ENCODE peak calls at places on chromosomes 6 and 20, in nine cellular contexts. One of them, this sample, is unnamed.

GRCh38 chr20:21378259-21378658 is 19.1 kb downstream of the NKX2-4 start:
- DNase-seq in lower leg skin: no peak
- DNase-seq in endothelial cell of umbilical vein: no peak
- DNase-seq in HCT116: no peak
- DNase-seq in GM12878: no peak
- DNase-seq in uterus: no peak
- DNase-seq in tibial nerve: no peak
- DNase-seq in IMR-90: no peak
- DNase-seq in body of pancreas: no peak
- DNase-seq in this sample: no peak

GRCh38 chr6:36560822-36561221 is 13.5 kb upstream of the STK38 start:
- DNase-seq in body of pancreas: no peak
- DNase-seq in lower leg skin: no peak
- DNase-seq in GM12878: no peak
- DNase-seq in tibial nerve: no peak
- DNase-seq in endothelial cell of umbilical vein: no peak
- DNase-seq in uterus: no peak
- DNase-seq in IMR-90: no peak
- DNase-seq in HCT116: no peak
- DNase-seq in this sample: no peak

GRCh38 chr6:11785449-11785951 is 6.9 kb upstream of the ADTRP start:
- DNase-seq in IMR-90: no peak
- DNase-seq in GM12878: peak
- DNase-seq in tibial nerve: no peak
- DNase-seq in lower leg skin: no peak
- DNase-seq in endothelial cell of umbilical vein: no peak
- DNase-seq in body of pancreas: peak
- DNase-seq in HCT116: no peak
- DNase-seq in uterus: no peak
- DNase-seq in this sample: no peak

GRCh38 chr20:7207186-7207585 is 439.7 kb downstream of the BMP2 start:
- DNase-seq in uterus: no peak
- DNase-seq in GM12878: no peak
- DNase-seq in body of pancreas: no peak
- DNase-seq in endothelial cell of umbilical vein: peak
- DNase-seq in tibial nerve: no peak
- DNase-seq in IMR-90: no peak
- DNase-seq in lower leg skin: no peak
- DNase-seq in HCT116: no peak
- DNase-seq in this sample: no peak

GRCh38 chr20:33719989-33720709 is at the start of gene PXMP4:
- DNase-seq in body of pancreas: peak
- DNase-seq in GM12878: peak
- DNase-seq in IMR-90: peak
- DNase-seq in lower leg skin: peak
- DNase-seq in endothelial cell of umbilical vein: peak
- DNase-seq in tibial nerve: peak
- DNase-seq in HCT116: peak
- DNase-seq in uterus: peak
- DNase-seq in this sample: peak

GRCh38 chr20:34538671-34539123 is 19.8 kb upstream of the MAP1LC3A start:
- DNase-seq in tibial nerve: peak
- DNase-seq in uterus: peak
- DNase-seq in lower leg skin: no peak
- DNase-seq in IMR-90: peak
- DNase-seq in body of pancreas: peak
- DNase-seq in endothelial cell of umbilical vein: peak
- DNase-seq in GM12878: no peak
- DNase-seq in HCT116: no peak
- DNase-seq in this sample: peak

GRCh38 chr20:5119435-5120188 is at the start of gene PCNA:
- DNase-seq in uterus: peak
- DNase-seq in body of pancreas: peak
- DNase-seq in tibial nerve: peak
- DNase-seq in HCT116: peak
- DNase-seq in endothelial cell of umbilical vein: peak
- DNase-seq in lower leg skin: peak
- DNase-seq in GM12878: peak
- DNase-seq in IMR-90: peak
- DNase-seq in this sample: peak

GRCh38 chr6:156013155-156013554 is 557.5 kb upstream of the NOX3 start:
- DNase-seq in endothelial cell of umbilical vein: peak
- DNase-seq in body of pancreas: no peak
- DNase-seq in tibial nerve: no peak
- DNase-seq in IMR-90: no peak
- DNase-seq in uterus: no peak
- DNase-seq in lower leg skin: no peak
- DNase-seq in GM12878: no peak
- DNase-seq in HCT116: no peak
- DNase-seq in this sample: no peak

GRCh38 chr6:85465762-85466161 is 15.9 kb downstream of the NT5E start:
- DNase-seq in body of pancreas: no peak
- DNase-seq in IMR-90: no peak
- DNase-seq in HCT116: no peak
- DNase-seq in tibial nerve: no peak
- DNase-seq in uterus: no peak
- DNase-seq in GM12878: no peak
- DNase-seq in lower leg skin: no peak
- DNase-seq in endothelial cell of umbilical vein: no peak
- DNase-seq in this sample: no peak

GRCh38 chr6:167485186-167485978 is 160.5 kb downstream of the TTLL2 start:
- DNase-seq in body of pancreas: no peak
- DNase-seq in HCT116: no peak
- DNase-seq in IMR-90: no peak
- DNase-seq in GM12878: no peak
- DNase-seq in lower leg skin: no peak
- DNase-seq in endothelial cell of umbilical vein: peak
- DNase-seq in tibial nerve: peak
- DNase-seq in uterus: peak
- DNase-seq in this sample: no peak

GRCh38 chr20:21613512-21613911 is 92.0 kb upstream of the PAX1 start:
- DNase-seq in tibial nerve: no peak
- DNase-seq in endothelial cell of umbilical vein: no peak
- DNase-seq in IMR-90: no peak
- DNase-seq in body of pancreas: no peak
- DNase-seq in uterus: no peak
- DNase-seq in GM12878: no peak
- DNase-seq in HCT116: no peak
- DNase-seq in lower leg skin: no peak
- DNase-seq in this sample: peak

GRCh38 chr6:43492673-43493072 is 15.3 kb downstream of the TJAP1 start:
- DNase-seq in GM12878: no peak
- DNase-seq in endothelial cell of umbilical vein: no peak
- DNase-seq in HCT116: no peak
- DNase-seq in uterus: no peak
- DNase-seq in tibial nerve: no peak
- DNase-seq in body of pancreas: no peak
- DNase-seq in IMR-90: peak
- DNase-seq in lower leg skin: no peak
- DNase-seq in this sample: no peak

GRCh38 chr20:57790176-57790575 is 80.4 kb upstream of the PMEPA1 start:
- DNase-seq in tibial nerve: no peak
- DNase-seq in GM12878: no peak
- DNase-seq in HCT116: no peak
- DNase-seq in uterus: no peak
- DNase-seq in endothelial cell of umbilical vein: no peak
- DNase-seq in lower leg skin: peak
- DNase-seq in IMR-90: no peak
- DNase-seq in body of pancreas: no peak
- DNase-seq in this sample: no peak

GRCh38 chr6:132596201-132596600 is 6.7 kb upstream of the TAAR5 start:
- DNase-seq in lower leg skin: no peak
- DNase-seq in uterus: no peak
- DNase-seq in body of pancreas: no peak
- DNase-seq in endothelial cell of umbilical vein: no peak
- DNase-seq in HCT116: no peak
- DNase-seq in tibial nerve: no peak
- DNase-seq in IMR-90: no peak
- DNase-seq in GM12878: no peak
- DNase-seq in this sample: no peak

GRCh38 chr6:156102129-156102528 is 646.5 kb upstream of the NOX3 start:
- DNase-seq in GM12878: no peak
- DNase-seq in endothelial cell of umbilical vein: peak
- DNase-seq in body of pancreas: no peak
- DNase-seq in lower leg skin: no peak
- DNase-seq in uterus: no peak
- DNase-seq in HCT116: peak
- DNase-seq in tibial nerve: no peak
- DNase-seq in IMR-90: peak
- DNase-seq in this sample: no peak

GRCh38 chr20:3590164-3590563 is 73.0 kb downstream of the GFRA4 start:
- DNase-seq in HCT116: no peak
- DNase-seq in endothelial cell of umbilical vein: no peak
- DNase-seq in IMR-90: no peak
- DNase-seq in GM12878: no peak
- DNase-seq in lower leg skin: no peak
- DNase-seq in body of pancreas: no peak
- DNase-seq in uterus: no peak
- DNase-seq in tibial nerve: no peak
- DNase-seq in this sample: no peak

GRCh38 chr6:32255212-32256153 is 31.6 kb upstream of the NOTCH4 start:
- DNase-seq in tibial nerve: peak
- DNase-seq in uterus: peak
- DNase-seq in IMR-90: peak
- DNase-seq in endothelial cell of umbilical vein: peak
- DNase-seq in GM12878: no peak
- DNase-seq in body of pancreas: peak
- DNase-seq in HCT116: peak
- DNase-seq in lower leg skin: peak
- DNase-seq in this sample: peak

GRCh38 chr6:32252326-32253009 is 28.6 kb upstream of the NOTCH4 start:
- DNase-seq in body of pancreas: no peak
- DNase-seq in uterus: no peak
- DNase-seq in lower leg skin: no peak
- DNase-seq in tibial nerve: no peak
- DNase-seq in GM12878: no peak
- DNase-seq in endothelial cell of umbilical vein: no peak
- DNase-seq in HCT116: no peak
- DNase-seq in IMR-90: no peak
- DNase-seq in this sample: no peak

GRCh38 chr6:32249262-32249661 is 25.4 kb upstream of the NOTCH4 start:
- DNase-seq in lower leg skin: no peak
- DNase-seq in HCT116: no peak
- DNase-seq in endothelial cell of umbilical vein: no peak
- DNase-seq in IMR-90: no peak
- DNase-seq in tibial nerve: no peak
- DNase-seq in body of pancreas: no peak
- DNase-seq in uterus: no peak
- DNase-seq in GM12878: no peak
- DNase-seq in this sample: no peak

GRCh38 chr6:32254761-32255211 is 30.9 kb upstream of the NOTCH4 start:
- DNase-seq in body of pancreas: no peak
- DNase-seq in GM12878: no peak
- DNase-seq in endothelial cell of umbilical vein: no peak
- DNase-seq in IMR-90: no peak
- DNase-seq in lower leg skin: no peak
- DNase-seq in tibial nerve: no peak
- DNase-seq in HCT116: no peak
- DNase-seq in uterus: peak
- DNase-seq in this sample: no peak
- TF ChIP-seq POLR2A in body of pancreas: no peak
- TF ChIP-seq POLR2A in GM12878: no peak
- TF ChIP-seq POLR2A in endothelial cell of umbilical vein: no peak
- TF ChIP-seq POLR2A in IMR-90: no peak
- TF ChIP-seq POLR2A in lower leg skin: no peak
- TF ChIP-seq POLR2A in tibial nerve: no peak
- TF ChIP-seq POLR2A in HCT116: no peak
- TF ChIP-seq POLR2A in uterus: no peak
- TF ChIP-seq POLR2A in this sample: no peak

GRCh38 chr6:56961151-56961550 is 6.2 kb downstream of the BEND6 start:
- DNase-seq in tibial nerve: no peak
- DNase-seq in HCT116: no peak
- DNase-seq in endothelial cell of umbilical vein: no peak
- DNase-seq in body of pancreas: no peak
- DNase-seq in uterus: no peak
- DNase-seq in lower leg skin: no peak
- DNase-seq in IMR-90: no peak
- DNase-seq in GM12878: no peak
- DNase-seq in this sample: no peak
- TF ChIP-seq CTCF in tibial nerve: no peak
- TF ChIP-seq CTCF in HCT116: peak
- TF ChIP-seq CTCF in endothelial cell of umbilical vein: no peak
- TF ChIP-seq CTCF in body of pancreas: no peak
- TF ChIP-seq CTCF in uterus: no peak
- TF ChIP-seq CTCF in lower leg skin: no peak
- TF ChIP-seq CTCF in IMR-90: no peak
- TF ChIP-seq CTCF in GM12878: no peak
- TF ChIP-seq CTCF in this sample: no peak

GRCh38 chr6:143864234-143864633 is at the start of gene ZC2HC1B:
- DNase-seq in GM12878: no peak
- DNase-seq in endothelial cell of umbilical vein: no peak
- DNase-seq in lower leg skin: no peak
- DNase-seq in body of pancreas: no peak
- DNase-seq in tibial nerve: no peak
- DNase-seq in HCT116: no peak
- DNase-seq in IMR-90: peak
- DNase-seq in uterus: no peak
- DNase-seq in this sample: no peak

GRCh38 chr6:143872211-143872610 is 7.9 kb downstream of the ZC2HC1B start:
- DNase-seq in lower leg skin: no peak
- DNase-seq in tibial nerve: no peak
- DNase-seq in HCT116: no peak
- DNase-seq in uterus: no peak
- DNase-seq in endothelial cell of umbilical vein: no peak
- DNase-seq in body of pancreas: no peak
- DNase-seq in IMR-90: peak
- DNase-seq in GM12878: peak
- DNase-seq in this sample: no peak

GRCh38 chr6:143863754-143864153 is 520 bp upstream of the ZC2HC1B start:
- DNase-seq in GM12878: no peak
- DNase-seq in lower leg skin: no peak
- DNase-seq in body of pancreas: no peak
- DNase-seq in IMR-90: no peak
- DNase-seq in uterus: no peak
- DNase-seq in HCT116: no peak
- DNase-seq in tibial nerve: no peak
- DNase-seq in endothelial cell of umbilical vein: no peak
- DNase-seq in this sample: no peak

GRCh38 chr6:143867236-143867635 is 3.0 kb downstream of the ZC2HC1B start:
- DNase-seq in GM12878: no peak
- DNase-seq in uterus: no peak
- DNase-seq in body of pancreas: no peak
- DNase-seq in HCT116: no peak
- DNase-seq in endothelial cell of umbilical vein: no peak
- DNase-seq in IMR-90: peak
- DNase-seq in lower leg skin: no peak
- DNase-seq in tibial nerve: no peak
- DNase-seq in this sample: no peak
- TF ChIP-seq POLR2A in GM12878: no peak
- TF ChIP-seq POLR2A in uterus: no peak
- TF ChIP-seq POLR2A in body of pancreas: no peak
- TF ChIP-seq POLR2A in HCT116: no peak
- TF ChIP-seq POLR2A in endothelial cell of umbilical vein: no peak
- TF ChIP-seq POLR2A in IMR-90: no peak
- TF ChIP-seq POLR2A in lower leg skin: no peak
- TF ChIP-seq POLR2A in tibial nerve: no peak
- TF ChIP-seq POLR2A in this sample: no peak

GRCh38 chr6:151647871-151648639 is 154.2 kb downstream of the CCDC170 start:
- DNase-seq in IMR-90: no peak
- DNase-seq in GM12878: no peak
- DNase-seq in lower leg skin: no peak
- DNase-seq in body of pancreas: no peak
- DNase-seq in HCT116: peak
- DNase-seq in uterus: no peak
- DNase-seq in endothelial cell of umbilical vein: peak
- DNase-seq in tibial nerve: no peak
- DNase-seq in this sample: no peak
- TF ChIP-seq CTCF in IMR-90: no peak
- TF ChIP-seq CTCF in GM12878: peak
- TF ChIP-seq CTCF in lower leg skin: no peak
- TF ChIP-seq CTCF in body of pancreas: no peak
- TF ChIP-seq CTCF in HCT116: peak
- TF ChIP-seq CTCF in uterus: no peak
- TF ChIP-seq CTCF in endothelial cell of umbilical vein: peak
- TF ChIP-seq CTCF in tibial nerve: no peak
- TF ChIP-seq CTCF in this sample: no peak